ENCODE peak calls at places on chromosomes 1 and 21, in seven cellular contexts. R is heart right ventricle, T is A673, K is cardiac muscle cell, X is uterus, Q is fibroblast of lung, I is lower lobe of right lung. G is an unnamed sample.

GRCh38 chr1:81695741-81696140 is 105.0 kb upstream of the ADGRL2 start:
- DNase-seq in T (peak; percentile 67), R (no peak), K (peak; percentile 36), I (no peak), X (peak; percentile 27), Q (peak; percentile 93), G (no peak)

GRCh38 chr1:152654110-152654509 is 9.1 kb upstream of the LCE2D start:
- DNase-seq in I (peak; percentile 41), T (peak; percentile 76), Q (peak; percentile 10), X (no peak), R (no peak), K (no peak), G (no peak)

GRCh38 chr1:5001466-5001865 is 347.1 kb downstream of the AJAP1 start:
- DNase-seq in K (peak; percentile 45), T (no peak), Q (no peak), R (no peak), X (no peak), I (no peak), G (no peak)

GRCh38 chr1:181503130-181503810 is 20.0 kb downstream of the CACNA1E start:
- DNase-seq in T (no peak), I (no peak), K (no peak), X (peak; percentile 72), R (no peak), Q (peak; percentile 56), G (no peak)

GRCh38 chr1:47235280-47235679 is 3.3 kb upstream of the TAL1 start:
- DNase-seq in Q (no peak), X (no peak), R (peak; percentile 56), I (peak; percentile 65), K (no peak), T (no peak), G (no peak)

GRCh38 chr1:25691211-25691610 is 74.6 kb downstream of the MAN1C1 start:
- DNase-seq in T (no peak), Q (no peak), R (no peak), K (no peak), X (no peak), I (no peak), G (no peak)

GRCh38 chr1:73626326-73626725 is 571.6 kb downstream of the LRRIQ3 start:
- DNase-seq in I (no peak), K (no peak), X (no peak), Q (peak; percentile 7), T (no peak), R (no peak), G (no peak)

GRCh38 chr21:45979141-45979631 is 2.4 kb upstream of the COL6A1 start:
- DNase-seq in I (peak; percentile 42), R (peak; percentile 16), T (no peak), K (no peak), Q (no peak), X (peak; percentile 60), G (peak; percentile 71)

GRCh38 chr1:10653370-10654125 is 142.9 kb downstream of the CASZ1 start:
- DNase-seq in T (no peak), I (no peak), K (no peak), R (no peak), X (no peak), Q (no peak), G (no peak)

GRCh38 chr1:225944951-225945350 is 3.9 kb upstream of the LEFTY2 start:
- DNase-seq in T (no peak), R (no peak), K (no peak), X (no peak), I (no peak), Q (no peak), G (no peak)

GRCh38 chr1:14113841-14114567 is 414.0 kb downstream of the PRDM2 start:
- DNase-seq in R (peak; percentile 20), I (peak; percentile 46), T (peak; percentile 82), X (peak; percentile 32), K (peak; percentile 73), Q (peak; percentile 56), G (no peak)

GRCh38 chr21:28066051-28066450 is 926.6 kb downstream of the LTN1 start:
- DNase-seq in T (no peak), Q (no peak), K (no peak), R (no peak), I (no peak), X (no peak), G (no peak)

GRCh38 chr21:39597595-39598185 is 15.1 kb upstream of the B3GALT5 start:
- DNase-seq in T (no peak), K (peak; percentile 33), I (no peak), X (no peak), R (no peak), Q (no peak), G (no peak)

GRCh38 chr21:43204638-43205037 is 35.8 kb downstream of the CRYAA start:
- DNase-seq in K (no peak), I (no peak), X (no peak), R (no peak), T (no peak), Q (no peak), G (no peak)

GRCh38 chr21:28099296-28099695 is 893.4 kb downstream of the LTN1 start:
- DNase-seq in X (peak; percentile 58), K (peak; percentile 30), I (no peak), Q (peak; percentile 23), T (no peak), R (peak; percentile 29), G (no peak)

GRCh38 chr1:92934395-92935378 is 26.6 kb downstream of the DIPK1A start:
- DNase-seq in K (no peak), I (no peak), R (peak; percentile 40), Q (peak; percentile 98), X (peak; percentile 40), T (peak; percentile 87), G (no peak)

GRCh38 chr1:63843884-63844283 is 70.1 kb downstream of the ROR1 start:
- DNase-seq in T (no peak), R (no peak), X (no peak), K (no peak), Q (no peak), I (no peak), G (no peak)
- TF ChIP-seq CTCF in T (peak; percentile 18), R (no peak), X (no peak), K (no peak), Q (no peak), I (no peak), G (no peak)

DNA sequence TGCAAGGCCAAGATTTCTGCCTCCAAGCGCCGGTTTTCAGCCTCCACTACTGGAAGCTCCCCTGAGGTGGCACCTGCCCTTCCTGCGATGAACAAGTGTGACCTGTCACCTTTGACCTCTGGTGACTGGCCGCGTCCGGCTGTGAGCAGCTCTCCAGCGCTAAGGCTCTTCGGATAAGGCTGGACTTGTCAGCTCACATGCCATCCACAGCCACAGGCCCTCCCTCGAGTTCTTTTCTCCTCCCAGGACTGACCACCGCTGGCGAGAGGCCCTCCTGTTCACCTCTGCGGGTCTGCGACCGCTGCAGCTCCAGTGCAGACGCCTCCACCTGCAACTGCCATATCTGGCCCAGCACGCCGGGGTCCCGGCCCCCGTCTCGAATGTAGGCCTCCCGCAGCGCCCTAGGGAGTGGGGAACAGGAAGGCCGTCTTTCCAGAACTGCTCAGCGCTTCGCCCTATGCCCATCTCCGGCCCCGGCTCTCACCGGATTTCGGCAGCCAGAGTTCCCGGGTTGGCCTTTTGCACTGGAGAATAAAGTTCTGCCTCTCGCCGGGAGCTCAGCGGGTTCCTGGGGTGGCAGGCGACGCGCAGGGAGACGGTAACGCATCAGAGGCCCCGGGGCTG is 1.5 kb downstream of the CCDC17 start:
- DNase-seq in I (no peak), R (peak; percentile 22), K (no peak), T (no peak), X (no peak), Q (no peak), G (no peak)
- H3K27ac ChIP-seq in I (peak overlapping the region; percentile 60), R (no peak overlapping the region), K (peak overlapping the region; percentile 70), T (no peak overlapping the region), X (peak overlapping the region; percentile 65), Q (no peak overlapping the region), G (peak overlapping the region; percentile 41)

GRCh38 chr1:219121634-219122033 is 52.0 kb upstream of the LYPLAL1 start:
- DNase-seq in T (peak; percentile 79), Q (no peak), I (no peak), X (no peak), K (no peak), R (no peak), G (no peak)
- H3K4me1 ChIP-seq in T (peaks cover 32% of the 10 kb centered on the region), Q (peaks cover 8% of the 10 kb centered on the region), I (no peaks in the 10 kb centered on the region), X (no peaks in the 10 kb centered on the region), K (peaks cover 7% of the 10 kb centered on the region), R (peaks cover 22% of the 10 kb centered on the region), G (peaks cover 31% of the 10 kb centered on the region)

GRCh38 chr1:153944005-153944821 is 2.3 kb downstream of the DENND4B start:
- DNase-seq in Q (no peak), T (peak; percentile 30), R (peak; percentile 21), X (no peak), I (no peak), K (no peak), G (no peak)

GRCh38 chr1:153946622-153947246 is at the start of gene DENND4B:
- DNase-seq in X (peak; percentile 82), K (peak; percentile 91), I (peak; percentile 89), Q (peak; percentile 64), R (peak; percentile 87), T (peak; percentile 82), G (peak; percentile 90)

GRCh38 chr1:153945131-153945794 is 1.3 kb downstream of the DENND4B start:
- DNase-seq in Q (peak; percentile 64), R (peak; percentile 65), K (peak; percentile 77), I (peak; percentile 83), T (peak; percentile 41), X (no peak), G (peak; percentile 86)

GRCh38 chr1:153944822-153945117 is 1.7 kb downstream of the DENND4B start:
- DNase-seq in R (no peak), X (no peak), T (no peak), K (no peak), I (no peak), Q (no peak), G (no peak)

DNA sequence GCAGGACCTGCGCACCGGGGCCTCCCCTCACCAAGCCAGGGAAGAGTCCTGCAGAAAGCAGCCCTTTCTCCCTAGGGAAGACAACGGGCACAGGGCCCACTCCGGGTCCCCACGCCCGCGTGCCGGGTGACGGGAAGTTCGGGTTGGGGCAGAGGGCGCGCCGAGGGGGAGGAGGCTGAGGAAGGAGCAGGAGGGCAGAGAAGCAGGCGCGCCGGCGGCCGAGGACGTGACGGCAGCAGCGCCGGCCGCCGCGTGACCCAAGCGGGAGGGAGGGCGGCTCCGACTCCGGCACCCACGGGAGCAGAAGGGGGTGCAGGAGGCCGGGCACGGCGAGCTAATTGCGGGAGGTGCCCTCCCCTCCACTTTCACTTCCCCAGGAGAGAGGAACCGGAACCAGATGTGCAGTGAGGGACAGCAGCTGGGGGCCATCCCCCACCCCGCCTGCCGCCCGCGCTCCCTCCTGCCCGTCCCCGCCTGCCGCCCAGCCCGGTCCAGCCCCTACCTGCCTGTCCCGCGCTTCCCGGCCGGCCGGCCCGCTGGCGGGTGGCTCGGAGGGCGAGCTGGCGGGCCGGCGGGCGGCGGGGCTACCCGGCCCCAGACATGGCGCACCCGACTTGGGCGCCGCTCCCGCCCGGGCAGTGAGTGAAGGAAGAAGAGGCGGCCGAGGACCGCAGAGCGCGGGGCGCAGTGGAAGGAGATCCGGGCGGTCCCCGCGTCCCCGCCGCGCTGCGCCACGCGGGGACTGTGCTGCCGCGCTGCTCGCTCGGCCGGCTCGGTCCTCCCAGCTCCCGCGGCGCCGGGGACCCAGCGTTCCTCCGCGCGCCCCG is 510 bp downstream of the DENND4B start:
- DNase-seq in I (peak; percentile 95), K (peak; percentile 74), T (peak; percentile 52), X (peak; percentile 73), R (peak; percentile 91), Q (peak; percentile 61), G (peak; percentile 95)
- TF ChIP-seq CTCF in I (no peak), K (no peak), T (no peak), X (no peak), R (no peak), Q (no peak), G (no peak)

G was measured in tibial artery.